ENCODE peak calls at places on chromosomes 11 and 22, in ten cellular contexts. P is K562, D is HCT116, Z is upper lobe of left lung, Q is sigmoid colon, E is suprapubic skin, S is transverse colon, F is spleen, L is breast epithelium, A is GM12891. X is an unnamed sample.
A peak's percentile ranks its signal among the peaks of the same experiment; 100 is the strongest.

GRCh38 chr11:61281581-61282250 is 13.4 kb downstream of the VWCE start:
- DNase-seq in P (peak; percentile 86), D (peak; percentile 32), Z (peak; percentile 92), Q (peak; percentile 71), E (no peak), S (peak; percentile 81), F (no peak), L (no peak), A (peak; percentile 63), X (peak; percentile 53)

GRCh38 chr22:22940961-22941605 is 53.5 kb downstream of the IGLL5 start:
- DNase-seq in P (no peak), D (no peak), Z (no peak), Q (peak; percentile 59), E (peak; percentile 44), S (peak; percentile 6), F (no peak), L (no peak), A (no peak), X (no peak)

GRCh38 chr22:36846949-36847348 is 13.9 kb upstream of the NCF4 start:
- DNase-seq in P (no peak), D (no peak), Z (no peak), Q (no peak), E (no peak), S (no peak), F (no peak), L (no peak), A (no peak), X (no peak)

GRCh38 chr11:119373917-119374631 is 7.4 kb downstream of the USP2 start:
- DNase-seq in P (peak; percentile 77), D (no peak), Z (no peak), Q (no peak), E (no peak), S (peak; percentile 84), F (no peak), L (no peak), A (no peak), X (no peak)

GRCh38 chr22:36373258-36373579 is 14.5 kb downstream of the MYH9 start:
- DNase-seq in P (no peak), D (no peak), Z (no peak), Q (no peak), E (no peak), S (no peak), F (peak; percentile 92), L (peak; percentile 87), A (no peak), X (no peak)

GRCh38 chr11:102153082-102153481 is 42.8 kb downstream of the YAP1 start:
- DNase-seq in P (no peak), D (no peak), Z (no peak), Q (no peak), E (no peak), S (no peak), F (no peak), L (no peak), A (no peak), X (no peak)

GRCh38 chr11:27385245-27385644 is 22.2 kb upstream of the CCDC34 start:
- DNase-seq in P (no peak), D (no peak), Z (no peak), Q (no peak), E (no peak), S (no peak), F (no peak), L (no peak), A (no peak), X (no peak)

GRCh38 chr11:14411818-14412217 is 52.8 kb upstream of the RRAS2 start:
- DNase-seq in P (no peak), D (no peak), Z (no peak), Q (peak; percentile 74), E (peak; percentile 81), S (no peak), F (no peak), L (peak; percentile 41), A (no peak), X (no peak)

DNA sequence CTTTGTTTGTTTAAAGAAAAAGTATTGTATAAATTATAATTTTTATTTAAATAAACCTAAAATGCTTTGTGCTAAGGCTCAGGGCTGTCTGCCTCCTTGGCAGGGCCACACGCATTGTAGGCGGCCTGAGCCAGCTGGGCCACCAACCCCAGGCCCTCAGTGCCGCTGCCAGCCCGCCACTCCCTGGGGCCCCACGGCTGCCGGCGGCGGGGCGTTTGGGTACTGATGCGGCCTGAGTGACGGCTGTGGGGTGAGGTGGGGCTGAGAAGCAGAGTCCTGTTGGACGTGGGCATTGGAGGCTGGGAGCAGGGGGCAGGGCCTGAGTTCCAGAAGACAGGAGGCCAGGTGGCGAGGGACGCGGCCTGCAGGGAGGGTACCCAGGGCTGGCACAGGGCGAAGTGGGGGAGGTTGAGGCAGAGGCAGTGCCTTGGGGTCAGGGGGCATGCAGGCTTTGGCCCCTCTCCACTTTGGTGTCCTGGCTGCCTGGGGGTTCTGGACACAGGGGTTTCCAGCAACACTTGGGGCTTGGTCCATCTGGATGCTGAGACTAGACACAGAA is 58.3 kb downstream of the CERK start:
- DNase-seq in P (no peak), D (no peak), Z (peak; percentile 77), Q (no peak), E (no peak), S (no peak), F (no peak), L (no peak), A (no peak), X (no peak)
- TF ChIP-seq POLR2A in P (no peak), D (no peak), Z (no peak), Q (no peak), E (no peak), S (no peak), F (no peak), L (no peak), A (no peak), X (no peak)

GRCh38 chr22:38033522-38034277 is 23.5 kb upstream of the PICK1 start:
- DNase-seq in P (no peak), D (no peak), Z (peak; percentile 74), Q (peak; percentile 82), E (no peak), S (no peak), F (no peak), L (no peak), A (no peak), X (no peak)

GRCh38 chr22:38034278-38034882 is 22.8 kb upstream of the PICK1 start:
- DNase-seq in P (peak; percentile 85), D (peak; percentile 68), Z (peak; percentile 75), Q (peak; percentile 90), E (no peak), S (peak; percentile 45), F (peak; percentile 81), L (peak; percentile 86), A (no peak), X (no peak)

GRCh38 chr22:38031491-38031890 is 25.7 kb upstream of the PICK1 start:
- DNase-seq in P (no peak), D (no peak), Z (peak; percentile 63), Q (no peak), E (no peak), S (no peak), F (no peak), L (no peak), A (no peak), X (no peak)

GRCh38 chr22:38034884-38035529 is 22.2 kb upstream of the PICK1 start:
- DNase-seq in P (no peak), D (no peak), Z (no peak), Q (no peak), E (no peak), S (no peak), F (no peak), L (no peak), A (no peak), X (no peak)

DNA sequence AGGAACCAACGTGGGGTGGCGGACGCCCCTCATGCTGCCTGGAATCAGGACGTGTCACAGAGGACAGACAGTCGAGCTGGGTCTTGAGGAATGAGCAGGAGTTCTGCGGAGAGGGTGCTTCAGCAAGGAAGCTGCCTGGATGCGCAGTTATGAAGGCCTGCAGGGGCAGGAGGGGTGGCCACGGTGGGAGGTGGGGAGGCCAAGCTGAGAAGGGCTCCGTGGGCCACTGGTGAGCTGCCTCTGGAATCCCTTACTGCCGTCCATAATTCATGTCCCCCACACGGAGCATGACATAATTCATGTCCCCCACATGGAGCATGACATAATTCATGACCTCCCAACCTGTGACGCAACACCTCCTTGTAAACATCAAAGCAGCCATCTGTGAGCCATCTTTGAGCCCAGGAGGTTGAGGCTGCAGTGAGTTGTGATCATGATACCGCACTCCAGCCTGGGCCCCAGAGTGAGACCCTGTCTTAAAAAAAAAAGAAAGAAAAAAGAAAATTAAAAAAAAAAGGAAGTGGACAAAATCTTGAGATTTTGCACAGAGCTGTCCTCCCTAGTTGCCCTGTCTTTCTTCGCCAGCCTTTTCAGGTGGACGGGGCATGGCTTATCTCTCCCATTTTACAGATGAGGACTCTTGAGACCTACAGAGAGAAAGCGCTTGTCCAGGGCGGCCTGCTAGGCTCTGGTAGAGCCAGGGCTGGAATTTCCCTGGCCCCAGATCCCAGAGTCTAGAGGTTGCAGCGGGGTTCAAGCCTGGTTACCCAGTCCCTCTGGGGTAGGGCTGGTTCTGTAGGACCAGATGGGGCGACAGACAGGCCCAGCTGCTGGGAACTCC is 24.3 kb upstream of the PICK1 start:
- DNase-seq in P (peak; percentile 72), D (no peak), Z (no peak), Q (peak; percentile 77), E (no peak), S (no peak), F (no peak), L (no peak), A (no peak), X (no peak)
- TF ChIP-seq POLR2AphosphoS5 in P (no peak), D (no peak), Z (no peak), Q (peak; percentile 64), E (no peak), S (peak; percentile 26), F (no peak), L (peak; percentile 68), A (no peak), X (no peak)

GRCh38 chr22:39534591-39535301 is 2.2 kb upstream of the RPS19BP1 start:
- DNase-seq in P (peak; percentile 82), D (no peak), Z (peak; percentile 97), Q (peak; percentile 92), E (peak; percentile 93), S (peak; percentile 89), F (peak; percentile 95), L (peak; percentile 65), A (peak; percentile 80), X (peak; percentile 76)

GRCh38 chr22:39530692-39531331 is 1.7 kb downstream of the RPS19BP1 start:
- DNase-seq in P (peak; percentile 86), D (no peak), Z (no peak), Q (no peak), E (no peak), S (no peak), F (no peak), L (no peak), A (no peak), X (no peak)

GRCh38 chr22:39530136-39530535 is 2.4 kb downstream of the RPS19BP1 start:
- DNase-seq in P (no peak), D (no peak), Z (no peak), Q (no peak), E (no peak), S (no peak), F (no peak), L (no peak), A (no peak), X (no peak)

GRCh38 chr22:39534092-39534506 is 1.6 kb upstream of the RPS19BP1 start:
- DNase-seq in P (no peak), D (no peak), Z (no peak), Q (no peak), E (no peak), S (no peak), F (peak; percentile 80), L (no peak), A (no peak), X (no peak)

GRCh38 chr22:39532215-39533071 is at the start of gene RPS19BP1:
- DNase-seq in P (peak; percentile 99), D (peak; percentile 99), Z (peak; percentile 95), Q (peak; percentile 100), E (peak; percentile 100), S (peak; percentile 100), F (peak; percentile 100), L (peak; percentile 100), A (peak; percentile 94), X (peak; percentile 93)
- TF ChIP-seq POLR2A in P (peak; percentile 88), D (peak; percentile 80), Z (peak; percentile 85), Q (peak; percentile 89), E (peak; percentile 90), S (peak; percentile 91), F (no peak), L (peak; percentile 82), A (peak; percentile 95), X (peak; percentile 96)

GRCh38 chr11:45355706-45356041 is 69.5 kb upstream of the SYT13 start:
- DNase-seq in P (no peak), D (no peak), Z (no peak), Q (no peak), E (no peak), S (no peak), F (no peak), L (no peak), A (no peak), X (no peak)

DNA sequence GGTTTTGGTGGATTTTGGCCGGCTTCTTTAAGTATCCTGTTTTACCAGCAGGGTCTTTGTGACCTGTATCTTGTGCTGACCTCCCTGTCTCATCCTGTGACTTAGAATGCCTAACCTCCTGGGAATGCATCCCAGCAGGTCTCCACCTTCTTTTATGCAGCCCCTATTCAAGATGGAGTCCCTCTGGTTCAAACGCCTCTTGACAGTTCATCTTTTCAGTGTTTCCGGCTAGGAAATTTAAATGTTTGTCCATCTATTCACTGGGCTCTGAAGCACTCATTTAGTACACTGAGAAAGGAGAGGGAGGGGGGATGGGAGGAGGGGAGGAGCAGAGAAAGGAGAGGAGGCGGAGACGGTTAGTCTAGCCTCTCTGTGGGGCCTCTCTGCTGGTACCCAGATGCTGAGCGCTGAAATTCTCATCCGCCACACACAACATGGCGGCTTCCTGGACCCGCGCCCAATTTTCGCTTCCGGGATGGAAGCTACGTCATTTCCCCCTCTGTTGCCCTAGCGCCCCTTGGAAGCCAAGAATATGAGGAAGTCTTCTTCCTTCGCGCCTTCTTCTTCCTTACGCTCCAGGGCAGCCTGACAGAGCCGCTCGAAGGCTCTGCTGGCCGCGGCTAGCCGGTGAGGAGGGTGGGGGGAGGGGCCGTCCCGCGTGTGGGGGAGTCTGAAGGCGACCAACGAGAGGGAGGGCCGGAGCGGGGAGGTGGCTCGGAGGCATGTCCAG is 69.0 kb upstream of the SYT13 start:
- DNase-seq in P (peak; percentile 83), D (no peak), Z (peak; percentile 84), Q (peak; percentile 94), E (peak; percentile 90), S (peak; percentile 88), F (peak; percentile 91), L (peak; percentile 76), A (peak; percentile 42), X (no peak)
- TF ChIP-seq POLR2AphosphoS5 in P (peak; percentile 40), D (no peak), Z (peak; percentile 86), Q (peak; percentile 64), E (peak; percentile 58), S (peak; percentile 91), F (peak; percentile 99), L (peak; percentile 90), A (no peak), X (no peak)